ENCODE peak calls at places on chromosomes 16 and 17, in four cellular contexts. One of them, this sample, is unnamed.

GRCh38 chr17:14616508-14616907 is 315.6 kb downstream of the HS3ST3B1 start:
- DNase-seq in A673: no peak
- DNase-seq in progenitor cell of endocrine pancreas: no peak
- DNase-seq in activated B cell treated with CpG ODN at 0.5 μM for 24 hours: no peak
- DNase-seq in this sample: no peak

GRCh38 chr17:50170662-50171370 is 5.0 kb downstream of the SGCA start:
- DNase-seq in A673: no peak
- DNase-seq in activated B cell treated with CpG ODN at 0.5 μM for 24 hours: no peak
- DNase-seq in progenitor cell of endocrine pancreas: no peak
- DNase-seq in this sample: no peak

GRCh38 chr16:29729116-29729521 is 16.7 kb downstream of the C16orf54 start:
- DNase-seq in activated B cell treated with CpG ODN at 0.5 μM for 24 hours: no peak
- DNase-seq in progenitor cell of endocrine pancreas: no peak
- DNase-seq in A673: peak; percentile 75
- DNase-seq in this sample: no peak

GRCh38 chr17:66570353-66571195 is 264.3 kb upstream of the CACNG5 start:
- DNase-seq in activated B cell treated with CpG ODN at 0.5 μM for 24 hours: no peak
- DNase-seq in A673: peak; percentile 27
- DNase-seq in progenitor cell of endocrine pancreas: no peak
- DNase-seq in this sample: no peak

GRCh38 chr16:49900875-49901274 is 45.0 kb upstream of the ZNF423 start:
- DNase-seq in activated B cell treated with CpG ODN at 0.5 μM for 24 hours: no peak
- DNase-seq in progenitor cell of endocrine pancreas: no peak
- DNase-seq in A673: no peak
- DNase-seq in this sample: no peak

GRCh38 chr17:1852327-1852726 is 22.5 kb downstream of the RPA1 start:
- DNase-seq in A673: no peak
- DNase-seq in progenitor cell of endocrine pancreas: no peak
- DNase-seq in activated B cell treated with CpG ODN at 0.5 μM for 24 hours: no peak
- DNase-seq in this sample: no peak

GRCh38 chr17:3282901-3283300 is 15.3 kb downstream of the OR3A1 start:
- DNase-seq in A673: no peak
- DNase-seq in activated B cell treated with CpG ODN at 0.5 μM for 24 hours: no peak
- DNase-seq in progenitor cell of endocrine pancreas: no peak
- DNase-seq in this sample: no peak

GRCh38 chr16:1839554-1839953 is 12.5 kb downstream of the FAHD1 start:
- DNase-seq in activated B cell treated with CpG ODN at 0.5 μM for 24 hours: no peak
- DNase-seq in progenitor cell of endocrine pancreas: no peak
- DNase-seq in A673: no peak
- DNase-seq in this sample: no peak

GRCh38 chr17:29603109-29603674 is 10.3 kb downstream of the ANKRD13B start:
- DNase-seq in A673: no peak
- DNase-seq in progenitor cell of endocrine pancreas: no peak
- DNase-seq in activated B cell treated with CpG ODN at 0.5 μM for 24 hours: no peak
- DNase-seq in this sample: no peak

GRCh38 chr16:89764711-89765201 is 43.4 kb downstream of the ZNF276 start:
- DNase-seq in A673: no peak
- DNase-seq in progenitor cell of endocrine pancreas: no peak
- DNase-seq in activated B cell treated with CpG ODN at 0.5 μM for 24 hours: peak; percentile 62
- DNase-seq in this sample: peak; percentile 83

GRCh38 chr16:53546988-53547391 is 44.0 kb upstream of the AKTIP start:
- DNase-seq in activated B cell treated with CpG ODN at 0.5 μM for 24 hours: no peak
- DNase-seq in progenitor cell of endocrine pancreas: no peak
- DNase-seq in A673: no peak
- DNase-seq in this sample: no peak

GRCh38 chr16:27367463-27368357 is 34.3 kb upstream of the IL21R start:
- DNase-seq in activated B cell treated with CpG ODN at 0.5 μM for 24 hours: peak; percentile 76
- DNase-seq in progenitor cell of endocrine pancreas: peak; percentile 56
- DNase-seq in A673: peak; percentile 88
- DNase-seq in this sample: peak; percentile 80

GRCh38 chr17:45828171-45829133 is 16.2 kb upstream of the SPPL2C start:
- DNase-seq in A673: no peak
- DNase-seq in activated B cell treated with CpG ODN at 0.5 μM for 24 hours: no peak
- DNase-seq in progenitor cell of endocrine pancreas: no peak
- DNase-seq in this sample: no peak

GRCh38 chr17:49447603-49448325 is 33.1 kb upstream of the PHB1 start:
- DNase-seq in progenitor cell of endocrine pancreas: no peak
- DNase-seq in activated B cell treated with CpG ODN at 0.5 μM for 24 hours: no peak
- DNase-seq in A673: no peak
- DNase-seq in this sample: no peak

GRCh38 chr17:73251871-73252270 is 9.8 kb downstream of the CPSF4L start:
- DNase-seq in A673: no peak
- DNase-seq in progenitor cell of endocrine pancreas: no peak
- DNase-seq in activated B cell treated with CpG ODN at 0.5 μM for 24 hours: no peak
- DNase-seq in this sample: no peak

GRCh38 chr16:73057369-73058210 is 9.7 kb upstream of the ZFHX3 start:
- DNase-seq in progenitor cell of endocrine pancreas: peak; percentile 53
- DNase-seq in activated B cell treated with CpG ODN at 0.5 μM for 24 hours: peak; percentile 48
- DNase-seq in A673: peak; percentile 42
- DNase-seq in this sample: no peak

GRCh38 chr16:775236-775796 is 12.9 kb downstream of the RPUSD1 start:
- DNase-seq in A673: no peak
- DNase-seq in progenitor cell of endocrine pancreas: no peak
- DNase-seq in activated B cell treated with CpG ODN at 0.5 μM for 24 hours: no peak
- DNase-seq in this sample: no peak

GRCh38 chr17:63437287-63438091 is 8.6 kb downstream of the CYB561 start:
- DNase-seq in activated B cell treated with CpG ODN at 0.5 μM for 24 hours: no peak
- DNase-seq in progenitor cell of endocrine pancreas: no peak
- DNase-seq in A673: no peak
- DNase-seq in this sample: no peak

GRCh38 chr17:83194761-83195329 is 115.4 kb downstream of the METRNL start:
- DNase-seq in A673: no peak
- DNase-seq in activated B cell treated with CpG ODN at 0.5 μM for 24 hours: peak; percentile 12
- DNase-seq in progenitor cell of endocrine pancreas: no peak
- DNase-seq in this sample: peak; percentile 49

GRCh38 chr16:50573947-50574751 is 26.0 kb downstream of the NKD1 start:
- DNase-seq in activated B cell treated with CpG ODN at 0.5 μM for 24 hours: no peak
- DNase-seq in A673: no peak
- DNase-seq in progenitor cell of endocrine pancreas: no peak
- DNase-seq in this sample: no peak

GRCh38 chr16:50300942-50301625 is 34.7 kb downstream of the ADCY7 start:
- DNase-seq in activated B cell treated with CpG ODN at 0.5 μM for 24 hours: peak; percentile 9
- DNase-seq in progenitor cell of endocrine pancreas: no peak
- DNase-seq in A673: no peak
- DNase-seq in this sample: no peak

GRCh38 chr17:80637286-80637703 is 92.7 kb downstream of the RPTOR start:
- DNase-seq in activated B cell treated with CpG ODN at 0.5 μM for 24 hours: no peak
- DNase-seq in progenitor cell of endocrine pancreas: no peak
- DNase-seq in A673: no peak
- DNase-seq in this sample: no peak

GRCh38 chr17:54749157-54749556 is 151.5 kb upstream of the TOM1L1 start:
- DNase-seq in activated B cell treated with CpG ODN at 0.5 μM for 24 hours: no peak
- DNase-seq in A673: peak; percentile 19
- DNase-seq in progenitor cell of endocrine pancreas: no peak
- DNase-seq in this sample: no peak

GRCh38 chr17:48011405-48012150 is 26.0 kb downstream of the COPZ2 start:
- DNase-seq in activated B cell treated with CpG ODN at 0.5 μM for 24 hours: no peak
- DNase-seq in progenitor cell of endocrine pancreas: no peak
- DNase-seq in A673: peak; percentile 88
- DNase-seq in this sample: no peak

GRCh38 chr17:46764335-46764708 is 54.2 kb downstream of the WNT3 start:
- DNase-seq in progenitor cell of endocrine pancreas: no peak
- DNase-seq in A673: no peak
- DNase-seq in activated B cell treated with CpG ODN at 0.5 μM for 24 hours: no peak
- DNase-seq in this sample: no peak

GRCh38 chr16:80900593-80900954 is 96.2 kb upstream of the CDYL2 start:
- DNase-seq in progenitor cell of endocrine pancreas: no peak
- DNase-seq in A673: no peak
- DNase-seq in activated B cell treated with CpG ODN at 0.5 μM for 24 hours: no peak
- DNase-seq in this sample: no peak

GRCh38 chr17:60539807-60540206 is 13.8 kb upstream of the APPBP2 start:
- DNase-seq in A673: no peak
- DNase-seq in progenitor cell of endocrine pancreas: no peak
- DNase-seq in activated B cell treated with CpG ODN at 0.5 μM for 24 hours: no peak
- DNase-seq in this sample: no peak

GRCh38 chr17:3039748-3040147 is 23.7 kb downstream of the OR1D5 start:
- DNase-seq in progenitor cell of endocrine pancreas: no peak
- DNase-seq in activated B cell treated with CpG ODN at 0.5 μM for 24 hours: no peak
- DNase-seq in A673: no peak
- DNase-seq in this sample: peak; percentile 66

GRCh38 chr16:31476305-31477219 is 4.6 kb downstream of the TGFB1I1 start:
- DNase-seq in A673: no peak
- DNase-seq in activated B cell treated with CpG ODN at 0.5 μM for 24 hours: peak; percentile 64
- DNase-seq in progenitor cell of endocrine pancreas: peak; percentile 49
- DNase-seq in this sample: no peak

GRCh38 chr17:51351890-51352289 is 91.5 kb downstream of the UTP18 start:
- DNase-seq in activated B cell treated with CpG ODN at 0.5 μM for 24 hours: no peak
- DNase-seq in progenitor cell of endocrine pancreas: no peak
- DNase-seq in A673: no peak
- DNase-seq in this sample: no peak

GRCh38 chr17:75194879-75195278 is 10.6 kb upstream of the NUP85 start:
- DNase-seq in progenitor cell of endocrine pancreas: no peak
- DNase-seq in A673: no peak
- DNase-seq in activated B cell treated with CpG ODN at 0.5 μM for 24 hours: no peak
- DNase-seq in this sample: no peak

DNA sequence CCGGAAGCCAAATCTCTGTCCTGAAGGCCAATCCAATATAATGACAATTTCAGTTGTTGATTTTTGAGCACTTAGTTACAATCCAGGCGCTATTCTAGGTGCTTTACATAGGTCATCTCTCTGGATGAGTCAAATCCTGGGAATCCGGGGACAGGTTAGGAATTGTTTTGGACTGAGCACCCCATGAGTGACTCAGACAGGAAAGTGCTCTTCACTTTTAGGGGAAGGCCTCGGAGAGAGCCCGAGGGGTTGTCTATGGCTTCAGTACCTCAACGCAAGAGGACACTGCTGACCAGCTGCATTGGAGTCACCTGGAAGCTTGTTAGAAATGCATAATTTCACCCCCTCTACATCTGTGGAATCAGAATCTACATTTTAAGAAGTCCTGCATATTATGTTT is 108.8 kb downstream of the IRX5 start:
- DNase-seq in progenitor cell of endocrine pancreas: no peak
- DNase-seq in activated B cell treated with CpG ODN at 0.5 μM for 24 hours: no peak
- DNase-seq in A673: no peak
- DNase-seq in this sample: no peak
- TF ChIP-seq CTCF in progenitor cell of endocrine pancreas: no peak
- TF ChIP-seq CTCF in activated B cell treated with CpG ODN at 0.5 μM for 24 hours: no peak
- TF ChIP-seq CTCF in A673: no peak
- TF ChIP-seq CTCF in this sample: no peak

GRCh38 chr17:57463103-57463885 is 207.0 kb downstream of the MSI2 start:
- DNase-seq in activated B cell treated with CpG ODN at 0.5 μM for 24 hours: peak; percentile 52
- DNase-seq in A673: no peak
- DNase-seq in progenitor cell of endocrine pancreas: no peak
- DNase-seq in this sample: no peak
- TF ChIP-seq CTCF in activated B cell treated with CpG ODN at 0.5 μM for 24 hours: no peak
- TF ChIP-seq CTCF in A673: no peak
- TF ChIP-seq CTCF in progenitor cell of endocrine pancreas: no peak
- TF ChIP-seq CTCF in this sample: no peak

DNA sequence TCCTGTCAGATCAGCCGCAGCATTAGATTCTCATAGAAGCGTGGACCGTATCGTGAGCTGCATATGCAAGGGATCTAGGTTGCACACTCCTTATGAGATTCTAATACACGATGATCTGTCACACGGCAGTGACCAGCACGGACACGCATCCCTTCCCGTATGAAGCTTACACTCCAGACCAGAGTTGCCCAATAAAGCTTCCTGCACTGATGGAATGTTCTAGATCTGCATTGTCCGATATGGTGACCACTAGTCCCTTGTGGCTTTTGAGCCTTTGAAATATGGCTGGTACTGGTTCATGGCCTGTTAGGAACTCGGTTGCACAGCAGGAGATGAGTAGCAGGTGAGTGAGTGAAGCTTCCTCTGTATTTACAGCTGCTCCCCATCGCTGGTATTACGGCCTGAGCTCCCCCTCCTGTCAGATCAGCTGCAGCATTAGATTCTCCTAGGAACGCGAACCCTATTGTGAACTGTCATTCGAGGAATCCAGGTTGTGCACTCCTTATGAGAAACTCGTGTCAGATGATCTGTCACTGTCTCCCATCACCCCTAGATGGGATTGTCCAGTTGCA is 49.8 kb upstream of the ZCCHC14 start:
- DNase-seq in A673: no peak
- DNase-seq in progenitor cell of endocrine pancreas: no peak
- DNase-seq in activated B cell treated with CpG ODN at 0.5 μM for 24 hours: no peak
- DNase-seq in this sample: no peak
- TF ChIP-seq CTCF in A673: no peak
- TF ChIP-seq CTCF in progenitor cell of endocrine pancreas: no peak
- TF ChIP-seq CTCF in activated B cell treated with CpG ODN at 0.5 μM for 24 hours: no peak
- TF ChIP-seq CTCF in this sample: no peak

DNA sequence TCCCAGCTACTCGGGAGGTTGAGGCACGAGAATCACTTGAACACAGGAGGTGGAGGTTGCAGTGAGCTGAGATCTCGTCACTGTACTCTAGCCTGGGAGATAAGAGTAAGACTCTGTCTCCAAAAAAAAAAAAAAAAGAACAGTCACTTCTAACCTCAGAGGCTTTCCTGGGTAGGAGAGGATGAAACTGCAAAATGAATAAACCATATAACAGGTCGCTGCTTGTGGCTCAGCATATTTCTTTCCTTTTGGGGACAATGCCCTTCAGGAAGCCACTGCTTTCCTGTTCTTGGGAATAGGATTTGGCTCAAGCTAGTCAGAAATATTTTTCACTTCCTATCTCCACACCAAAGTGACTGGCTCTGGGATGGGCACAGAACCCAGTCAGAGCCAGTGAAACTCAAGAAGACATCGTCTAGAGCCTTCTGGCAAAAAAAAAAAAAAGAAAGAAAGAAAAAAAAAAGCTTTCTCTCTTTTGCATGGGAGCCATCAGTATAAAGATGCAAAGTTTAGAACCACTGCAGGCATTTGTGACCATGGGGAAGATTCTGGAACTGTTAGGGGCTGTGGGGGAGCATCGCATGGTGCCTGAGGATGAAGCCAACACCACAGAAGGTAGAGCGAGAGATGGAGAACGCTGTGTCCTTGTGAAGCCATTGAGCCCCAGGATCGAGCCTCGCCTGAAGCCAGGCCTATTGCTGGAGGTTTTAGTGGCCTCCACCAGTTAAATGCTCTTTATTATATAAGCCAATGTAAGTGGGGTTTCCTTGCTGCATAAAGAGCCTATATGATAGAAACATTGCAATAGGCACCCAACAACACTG is 71.8 kb upstream of the MRTFB start:
- DNase-seq in progenitor cell of endocrine pancreas: no peak
- DNase-seq in A673: no peak
- DNase-seq in activated B cell treated with CpG ODN at 0.5 μM for 24 hours: no peak
- DNase-seq in this sample: no peak
- TF ChIP-seq CTCF in progenitor cell of endocrine pancreas: no peak
- TF ChIP-seq CTCF in A673: no peak
- TF ChIP-seq CTCF in activated B cell treated with CpG ODN at 0.5 μM for 24 hours: no peak
- TF ChIP-seq CTCF in this sample: no peak

DNA sequence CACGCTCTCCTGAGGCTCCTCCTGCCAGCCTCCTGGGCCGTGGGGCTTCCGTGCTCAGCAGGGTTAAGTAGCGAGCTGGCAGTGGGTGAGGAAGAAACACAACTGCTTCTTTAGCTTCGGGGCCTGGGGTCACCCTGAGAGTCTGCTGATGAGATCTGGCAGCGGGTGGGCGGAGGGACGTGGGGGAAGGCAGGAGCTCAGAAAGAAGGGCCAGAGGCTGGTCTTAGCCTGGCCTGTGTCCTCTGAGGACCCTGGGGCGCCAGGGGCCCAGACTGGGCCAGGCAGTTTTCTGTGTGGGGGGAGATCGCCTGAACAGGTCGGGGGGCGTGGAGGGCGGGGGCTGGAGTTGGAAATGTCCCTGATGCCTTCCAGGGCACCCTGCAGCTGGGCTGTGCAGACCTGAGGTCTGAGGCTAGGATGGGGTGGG is 97.8 kb upstream of the GSE1 start:
- DNase-seq in progenitor cell of endocrine pancreas: no peak
- DNase-seq in activated B cell treated with CpG ODN at 0.5 μM for 24 hours: no peak
- DNase-seq in A673: peak; percentile 67
- DNase-seq in this sample: no peak
- TF ChIP-seq CTCF in progenitor cell of endocrine pancreas: no peak
- TF ChIP-seq CTCF in activated B cell treated with CpG ODN at 0.5 μM for 24 hours: no peak
- TF ChIP-seq CTCF in A673: no peak
- TF ChIP-seq CTCF in this sample: no peak